ENCODE peak calls at places on chromosome 13, in four cellular contexts. I is CD4-positive, alpha-beta T cell; E is dorsolateral prefrontal cortex; M is pancreas. P is an unnamed sample.

GRCh38 chr13:89687066-89687465 is 1660.4 kb upstream of the MIR17HG start:
- DNase-seq in I (no peak), E (no peak), M (no peak), P (no peak)

GRCh38 chr13:79679334-79679733 is 198.4 kb downstream of the NDFIP2 start:
- DNase-seq in I (no peak), E (peak; percentile 43), M (peak; percentile 55), P (no peak)

GRCh38 chr13:100088282-100088647 is 628 bp upstream of the PCCA start:
- DNase-seq in I (no peak), E (no peak), M (no peak), P (no peak)

GRCh38 chr13:23847545-23847944 is 41.7 kb downstream of the MIPEP start:
- DNase-seq in I (no peak), E (no peak), M (no peak), P (no peak)

GRCh38 chr13:20475927-20476691 is 49.5 kb downstream of the CRYL1 start:
- DNase-seq in I (peak; percentile 58), E (no peak), M (no peak), P (no peak)

GRCh38 chr13:101640797-101641400 is 188.4 kb downstream of the ITGBL1 start:
- DNase-seq in I (no peak), E (no peak), M (no peak), P (no peak)

GRCh38 chr13:65260938-65261880 is 1968.9 kb downstream of the PCDH9 start:
- DNase-seq in I (no peak), E (no peak), M (no peak), P (no peak)

GRCh38 chr13:28584873-28585317 is 74.0 kb upstream of the POMP start:
- DNase-seq in I (no peak), E (no peak), M (no peak), P (no peak)

GRCh38 chr13:51643114-51643881 is 59.0 kb downstream of the WDFY2 start:
- DNase-seq in I (no peak), E (no peak), M (no peak), P (no peak)

GRCh38 chr13:52652980-52653303 is 306 bp downstream of the SUGT1 start:
- DNase-seq in I (no peak), E (no peak), M (peak; percentile 53), P (no peak)

GRCh38 chr13:64709079-64709478 is 2521.1 kb downstream of the PCDH9 start:
- DNase-seq in I (no peak), E (no peak), M (no peak), P (no peak)

GRCh38 chr13:94192576-94192975 is 286.9 kb downstream of the DCT start:
- DNase-seq in I (no peak), E (no peak), M (no peak), P (no peak)

GRCh38 chr13:99311137-99311536 is 3.9 kb upstream of the GPR183 start:
- DNase-seq in I (no peak), E (no peak), M (no peak), P (no peak)

GRCh38 chr13:75390229-75390628 is 91.7 kb downstream of the TBC1D4 start:
- DNase-seq in I (no peak), E (no peak), M (no peak), P (no peak)

GRCh38 chr13:30584332-30584731 is 33.4 kb upstream of the USPL1 start:
- DNase-seq in I (no peak), E (no peak), M (no peak), P (no peak)

GRCh38 chr13:110593430-110594130 is 21.8 kb upstream of the NAXD start:
- DNase-seq in I (no peak), E (no peak), M (no peak), P (no peak)

GRCh38 chr13:36675213-36675536 is 1.4 kb downstream of the SERTM1 start:
- DNase-seq in I (no peak), E (no peak), M (no peak), P (no peak)

GRCh38 chr13:41680900-41681299 is 223.6 kb downstream of the RGCC start:
- DNase-seq in I (no peak), E (no peak), M (no peak), P (no peak)

GRCh38 chr13:82088781-82089180 is 1747.9 kb upstream of the SPRY2 start:
- DNase-seq in I (no peak), E (no peak), M (no peak), P (no peak)

GRCh38 chr13:34776984-34777913 is 164.8 kb upstream of the NBEA start:
- DNase-seq in I (no peak), E (no peak), M (no peak), P (no peak)

GRCh38 chr13:41523396-41523795 is 66.0 kb downstream of the RGCC start:
- DNase-seq in I (no peak), E (no peak), M (no peak), P (no peak)

GRCh38 chr13:49652691-49653305 is 24.5 kb downstream of the ARL11 start:
- DNase-seq in I (no peak), E (no peak), M (no peak), P (peak; percentile 62)
- TF ChIP-seq CTCF in I (no peak), E (peak; percentile 41), M (peak; percentile 30), P (peak; percentile 67)

DNA sequence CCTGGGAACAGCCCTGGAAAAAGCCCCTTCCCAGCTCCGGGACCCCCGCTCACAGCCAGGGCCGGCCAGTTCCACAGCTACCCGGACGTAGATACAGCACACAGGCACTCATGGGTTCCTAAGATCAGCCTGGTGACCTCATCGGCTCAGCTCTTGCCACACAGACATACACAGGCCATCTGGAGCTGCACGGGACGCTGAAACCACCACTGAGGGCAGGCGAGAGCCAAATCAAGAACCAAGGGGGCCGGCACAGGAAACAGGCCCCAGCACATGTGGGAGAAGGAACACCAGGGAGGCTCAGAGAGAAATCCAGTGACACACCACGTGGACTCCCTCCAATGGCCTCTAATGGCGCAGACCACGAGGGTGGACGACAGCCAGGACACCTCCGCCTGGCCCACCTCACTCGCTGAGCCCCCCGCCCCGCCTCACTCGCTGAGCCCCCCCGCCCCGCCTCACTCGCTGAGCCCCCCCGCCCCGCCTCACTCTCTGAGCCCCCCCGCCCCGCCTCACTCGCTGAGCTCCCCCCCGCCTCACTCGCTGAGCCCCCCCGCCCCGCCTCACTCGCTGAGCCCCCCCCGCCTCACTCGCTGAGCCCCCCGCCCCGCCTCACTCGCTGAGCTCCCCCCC is 69.7 kb upstream of the C13orf46 start:
- DNase-seq in I (no peak), E (no peak), M (no peak), P (no peak)
- TF ChIP-seq CTCF in I (no peak), E (no peak), M (no peak), P (peak; percentile 32)

GRCh38 chr13:97364031-97364430 is 69.9 kb upstream of the RAP2A start:
- DNase-seq in I (no peak), E (no peak), M (no peak), P (no peak)

GRCh38 chr13:97367427-97367826 is 66.5 kb upstream of the RAP2A start:
- DNase-seq in I (no peak), E (peak; percentile 51), M (no peak), P (no peak)

GRCh38 chr13:97364827-97365226 is 69.1 kb upstream of the RAP2A start:
- DNase-seq in I (no peak), E (no peak), M (no peak), P (no peak)

GRCh38 chr13:97367016-97367415 is 67.0 kb upstream of the RAP2A start:
- DNase-seq in I (no peak), E (no peak), M (no peak), P (no peak)

GRCh38 chr13:97366172-97366688 is 67.7 kb upstream of the RAP2A start:
- DNase-seq in I (no peak), E (no peak), M (no peak), P (no peak)
- TF ChIP-seq CTCF in I (no peak), E (no peak), M (no peak), P (no peak)

DNA sequence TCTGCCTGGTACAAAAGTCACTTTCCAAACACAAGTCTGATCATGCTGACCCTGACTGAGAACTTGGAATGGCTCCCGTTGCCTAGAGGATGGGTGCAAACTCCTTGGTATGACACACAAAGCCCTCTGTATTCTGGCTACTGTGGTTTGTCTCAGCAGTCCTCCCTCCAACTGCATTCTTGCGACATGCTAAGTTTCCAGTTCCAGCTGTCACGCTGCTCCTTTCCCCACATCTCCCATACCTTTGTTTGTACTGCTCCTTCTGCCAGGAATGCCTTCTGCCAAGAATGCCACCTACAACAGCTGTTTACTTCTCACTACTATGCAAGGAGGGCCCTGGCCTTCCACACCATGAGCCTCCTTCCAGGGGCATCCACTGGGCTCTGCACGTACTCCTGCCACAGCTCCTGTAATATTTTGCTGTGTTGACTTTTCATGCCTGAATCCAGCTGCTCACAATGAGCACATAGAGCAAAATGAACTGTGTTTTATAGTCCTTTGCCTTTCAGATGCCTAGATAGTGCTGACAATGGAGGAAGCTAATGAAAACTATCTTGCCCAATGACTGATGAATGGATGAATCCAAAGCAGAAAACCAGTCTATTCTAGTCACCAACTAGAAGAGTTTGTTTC is 543.7 kb downstream of the EFNB2 start:
- DNase-seq in I (no peak), E (no peak), M (no peak), P (no peak)
- TF ChIP-seq CTCF in I (no peak), E (no peak), M (no peak), P (no peak)

DNA sequence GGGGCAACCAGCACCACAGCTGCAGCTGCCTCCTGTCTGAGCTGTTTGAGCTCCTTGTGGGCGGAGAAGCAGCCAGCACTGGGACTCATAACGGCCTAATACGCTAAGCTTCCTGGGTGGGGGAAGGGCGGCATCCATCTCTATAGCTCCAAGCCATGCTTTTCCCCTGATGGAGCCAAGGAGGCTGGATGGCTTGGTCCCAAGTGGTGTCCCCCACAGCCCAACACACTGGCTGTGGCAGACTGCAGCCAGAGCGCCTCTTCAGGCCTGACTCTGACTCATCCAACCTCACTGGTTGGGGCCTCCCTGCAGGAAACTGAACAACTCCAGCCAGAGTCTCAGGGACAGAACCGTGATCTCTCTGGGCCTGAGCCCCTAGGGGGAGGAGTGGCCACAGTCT is 537.3 kb downstream of the SUCLA2 start:
- DNase-seq in I (no peak), E (no peak), M (no peak), P (no peak)
- TF ChIP-seq CTCF in I (no peak), E (no peak), M (no peak), P (no peak)

GRCh38 chr13:70964124-70964523 is 855.9 kb upstream of the KLHL1 start:
- DNase-seq in I (no peak), E (no peak), M (no peak), P (no peak)
- TF ChIP-seq CTCF in I (no peak), E (peak; percentile 19), M (no peak), P (peak; percentile 75)

DNA sequence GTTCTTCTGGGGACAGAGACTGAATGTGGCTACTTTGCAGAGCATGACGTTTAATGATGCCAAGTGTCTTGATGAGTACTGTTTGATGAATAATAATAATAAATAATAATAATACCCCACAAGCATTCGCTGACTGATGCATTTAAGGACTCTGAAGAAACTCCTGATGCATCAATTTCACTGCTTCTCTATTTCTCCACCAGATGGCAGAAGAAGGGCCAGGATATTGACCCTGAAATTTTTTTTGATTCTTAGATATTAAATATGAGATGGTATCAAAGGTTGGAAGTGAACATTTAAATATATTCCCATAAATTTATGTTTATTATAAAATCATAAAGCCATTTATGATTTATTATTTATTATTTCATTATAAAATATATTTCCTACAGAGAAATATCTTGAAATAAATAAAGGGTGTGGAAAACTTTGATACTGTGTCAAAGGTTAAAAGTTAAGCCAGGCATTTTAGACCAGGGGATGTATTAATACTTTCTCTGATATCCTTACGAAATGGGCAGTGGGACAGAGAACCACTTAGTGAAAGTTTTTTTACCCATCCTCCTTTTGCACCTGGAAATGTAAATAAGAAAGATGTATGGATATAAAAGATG is 170.9 kb downstream of the LACC1 start:
- DNase-seq in I (no peak), E (no peak), M (no peak), P (no peak)
- TF ChIP-seq CTCF in I (peak; percentile 70), E (peak; percentile 96), M (peak; percentile 57), P (peak; percentile 78)

P was measured in D721Med.